ENCODE peak calls at places on chromosome 16, in eight cellular contexts. T is NCI-H1105, J is activated T-helper 1 cell treated with Interleukin-2 at 50 U/mL for 16 hours, B is AML-193, E is RWPE2, P is NCI-H1694 treated with DMSO at 0.1 percent for 48 hours, S is NCI-H69, U is SK-MEL-5. Q is an unnamed sample.

GRCh38 chr16:5509794-5510193 is 412.2 kb upstream of the EEF2KMT start:
- DNase-seq in B (no peak), E (no peak), J (no peak), T (no peak), P (no peak), S (peak), U (no peak), Q (no peak)

GRCh38 chr16:50308237-50308965 is 42.0 kb downstream of the ADCY7 start:
- DNase-seq in T (no peak), B (no peak), U (no peak), P (no peak), E (peak), J (no peak), S (no peak), Q (no peak)

GRCh38 chr16:57623251-57624043 is 5.0 kb upstream of the ADGRG1 start:
- DNase-seq in S (peak), E (peak), J (no peak), B (no peak), T (no peak), P (no peak), U (peak), Q (peak)

GRCh38 chr16:81180578-81180977 is 57.9 kb upstream of the BCO1 start:
- DNase-seq in P (no peak), E (no peak), B (no peak), T (no peak), J (no peak), S (no peak), U (no peak), Q (no peak)

GRCh38 chr16:81523387-81524115 is 78.9 kb downstream of the CMIP start:
- DNase-seq in J (no peak), E (peak), U (no peak), T (no peak), S (no peak), P (no peak), B (no peak), Q (no peak)

GRCh38 chr16:55189975-55190636 is 133.9 kb upstream of the IRX6 start:
- DNase-seq in U (no peak), S (peak), B (no peak), T (peak), J (no peak), P (no peak), E (no peak), Q (no peak)

GRCh38 chr16:79093554-79093967 is 507.0 kb downstream of the MAF start:
- DNase-seq in S (no peak), T (no peak), J (no peak), E (no peak), U (no peak), P (no peak), B (peak), Q (no peak)

GRCh38 chr16:21264226-21265036 is 13.7 kb downstream of the CRYM start:
- DNase-seq in U (no peak), E (no peak), T (no peak), J (no peak), B (no peak), S (no peak), P (no peak), Q (no peak)

GRCh38 chr16:66946541-66946940 is 11.2 kb downstream of the CES2 start:
- DNase-seq in T (no peak), J (no peak), U (no peak), B (no peak), E (no peak), P (no peak), S (no peak), Q (no peak)

GRCh38 chr16:86088816-86089215 is 189.9 kb downstream of the IRF8 start:
- DNase-seq in J (no peak), S (no peak), U (no peak), E (peak), P (no peak), T (no peak), B (no peak), Q (no peak)

Q was measured in COLO829.